ENCODE peak calls at places on chromosomes 11 and 22, in ten cellular contexts. Y is SJSA1; N is Jurkat, Clone E6-1; O is NCI-H1930; H is Calu3; M is activated gamma-delta T cell; F is AG08395; R is lung; T is BE2C; S is EL. W is an unnamed sample.

GRCh38 chr11:64476866-64477265 is 114.2 kb upstream of the SLC22A12 start:
- DNase-seq in Y (peak; percentile 43), N (no peak), O (no peak), H (no peak), M (no peak), F (no peak), R (no peak), T (no peak), S (no peak), W (no peak)

GRCh38 chr11:128052912-128053641 is 534.3 kb downstream of the ETS1 start:
- DNase-seq in Y (no peak), N (peak; percentile 73), O (no peak), H (no peak), M (no peak), F (peak; percentile 62), R (no peak), T (no peak), S (peak; percentile 86), W (no peak)

GRCh38 chr11:69390561-69390960 is 90.9 kb upstream of the LINC01488 start:
- DNase-seq in Y (no peak), N (no peak), O (no peak), H (no peak), M (no peak), F (no peak), R (no peak), T (no peak), S (no peak), W (no peak)

GRCh38 chr11:96146765-96147164 is 196.2 kb downstream of the MAML2 start:
- DNase-seq in Y (no peak), N (no peak), O (no peak), H (no peak), M (no peak), F (no peak), R (no peak), T (no peak), S (no peak), W (no peak)

GRCh38 chr22:38840129-38840528 is 3.7 kb downstream of the NPTXR start:
- DNase-seq in Y (no peak), N (no peak), O (no peak), H (no peak), M (no peak), F (no peak), R (no peak), T (no peak), S (no peak), W (no peak)

GRCh38 chr11:73929388-73929787 is 21.4 kb upstream of the DNAJB13 start:
- DNase-seq in Y (no peak), N (no peak), O (no peak), H (no peak), M (no peak), F (no peak), R (no peak), T (no peak), S (no peak), W (no peak)

GRCh38 chr11:64566042-64566914 is 24.7 kb upstream of the SLC22A12 start:
- DNase-seq in Y (no peak), N (peak; percentile 82), O (peak; percentile 38), H (peak; percentile 36), M (no peak), F (peak; percentile 93), R (peak; percentile 48), T (peak; percentile 65), S (peak; percentile 57), W (no peak)

GRCh38 chr22:45268167-45268957 is 16.4 kb upstream of the UPK3A start:
- DNase-seq in Y (no peak), N (no peak), O (peak; percentile 65), H (no peak), M (no peak), F (no peak), R (no peak), T (peak; percentile 73), S (peak; percentile 23), W (no peak)

GRCh38 chr11:76662656-76663460 is 7.7 kb downstream of the LRRC32 start:
- DNase-seq in Y (no peak), N (no peak), O (no peak), H (no peak), M (no peak), F (no peak), R (no peak), T (no peak), S (no peak), W (no peak)

GRCh38 chr11:68969386-68969785 is 11.4 kb downstream of the MRGPRD start:
- DNase-seq in Y (peak; percentile 44), N (no peak), O (no peak), H (no peak), M (no peak), F (no peak), R (no peak), T (no peak), S (no peak), W (no peak)

GRCh38 chr11:19873730-19874129 is 161.1 kb downstream of the NAV2 start:
- DNase-seq in Y (no peak), N (no peak), O (peak; percentile 15), H (no peak), M (no peak), F (no peak), R (no peak), T (no peak), S (no peak), W (no peak)

GRCh38 chr11:128533473-128533872 is 53.9 kb downstream of the ETS1 start:
- DNase-seq in Y (no peak), N (no peak), O (no peak), H (no peak), M (no peak), F (no peak), R (no peak), T (no peak), S (no peak), W (no peak)

GRCh38 chr11:63866211-63866610 is 27.3 kb downstream of the MARK2 start:
- DNase-seq in Y (no peak), N (peak; percentile 95), O (no peak), H (peak; percentile 47), M (no peak), F (no peak), R (peak; percentile 87), T (no peak), S (peak; percentile 22), W (no peak)

GRCh38 chr11:13354335-13354734 is 76.7 kb downstream of the BMAL1 start:
- DNase-seq in Y (no peak), N (no peak), O (peak; percentile 4), H (no peak), M (no peak), F (peak; percentile 31), R (no peak), T (no peak), S (peak; percentile 48), W (no peak)

GRCh38 chr11:105181100-105181499 is 41.5 kb upstream of the CARD18 start:
- DNase-seq in Y (peak; percentile 41), N (no peak), O (no peak), H (no peak), M (no peak), F (peak; percentile 16), R (no peak), T (peak; percentile 48), S (peak; percentile 53), W (no peak)

GRCh38 chr11:28296426-28296825 is 188.2 kb downstream of the METTL15 start:
- DNase-seq in Y (no peak), N (no peak), O (no peak), H (no peak), M (no peak), F (no peak), R (no peak), T (no peak), S (no peak), W (no peak)

GRCh38 chr11:2251138-2251537 is 19.2 kb downstream of the ASCL2 start:
- DNase-seq in Y (peak; percentile 32), N (no peak), O (no peak), H (no peak), M (no peak), F (no peak), R (no peak), T (no peak), S (no peak), W (peak; percentile 55)

GRCh38 chr22:24030186-24030702 is 19.1 kb downstream of the CABIN1 start:
- DNase-seq in Y (no peak), N (no peak), O (no peak), H (no peak), M (no peak), F (no peak), R (no peak), T (no peak), S (no peak), W (no peak)

GRCh38 chr11:41579546-41579945 is 120.1 kb upstream of the LRRC4C start:
- DNase-seq in Y (no peak), N (no peak), O (no peak), H (no peak), M (no peak), F (no peak), R (no peak), T (no peak), S (no peak), W (no peak)

GRCh38 chr11:130979386-130979972 is 63.2 kb upstream of the SNX19 start:
- DNase-seq in Y (no peak), N (peak; percentile 28), O (peak; percentile 3), H (no peak), M (no peak), F (peak; percentile 37), R (no peak), T (no peak), S (peak; percentile 8), W (no peak)

GRCh38 chr11:10743354-10744035 is 7.6 kb upstream of the CTR9 start:
- DNase-seq in Y (no peak), N (peak; percentile 76), O (no peak), H (no peak), M (peak; percentile 27), F (no peak), R (no peak), T (no peak), S (no peak), W (no peak)

GRCh38 chr11:85414175-85414574 is 213.0 kb downstream of the DLG2 start:
- DNase-seq in Y (no peak), N (no peak), O (no peak), H (no peak), M (no peak), F (no peak), R (no peak), T (no peak), S (no peak), W (no peak)

GRCh38 chr22:43562843-43563242 is 151.0 kb downstream of the MPPED1 start:
- DNase-seq in Y (no peak), N (no peak), O (no peak), H (no peak), M (no peak), F (no peak), R (no peak), T (no peak), S (no peak), W (peak; percentile 42)

GRCh38 chr11:2301631-2302272 is at the start of the genes C11orf21 and TSPAN32:
- DNase-seq in Y (peak; percentile 57), N (no peak), O (no peak), H (no peak), M (peak; percentile 50), F (no peak), R (peak; percentile 54), T (no peak), S (peak; percentile 24), W (peak; percentile 92)

GRCh38 chr11:118436639-118437045 is 350 bp downstream of the KMT2A start:
- DNase-seq in Y (peak; percentile 36), N (no peak), O (no peak), H (no peak), M (peak; percentile 70), F (no peak), R (no peak), T (peak; percentile 35), S (peak; percentile 41), W (no peak)

GRCh38 chr22:43637861-43638260 is 174.2 kb downstream of the EFCAB6 start:
- DNase-seq in Y (no peak), N (no peak), O (no peak), H (no peak), M (no peak), F (no peak), R (no peak), T (no peak), S (no peak), W (no peak)

GRCh38 chr11:60831143-60831500 is 10.8 kb upstream of the CCDC86 start:
- DNase-seq in Y (peak; percentile 85), N (peak; percentile 68), O (peak; percentile 78), H (peak; percentile 84), M (peak; percentile 21), F (peak; percentile 87), R (peak; percentile 79), T (peak; percentile 71), S (peak; percentile 72), W (peak; percentile 96)

GRCh38 chr11:57500526-57500925 is 15.0 kb downstream of the SLC43A1 start:
- DNase-seq in Y (no peak), N (no peak), O (no peak), H (no peak), M (no peak), F (no peak), R (no peak), T (no peak), S (no peak), W (no peak)